ENCODE peak calls at places on chromosomes 2 and 18, in seven cellular contexts. One of them, this sample, is unnamed.

GRCh38 chr18:56112013-56112749 is 524.2 kb upstream of the TCF4 start:
- DNase-seq in GM23338: no peak
- DNase-seq in neural progenitor cell: no peak
- DNase-seq in SK-N-SH: no peak
- DNase-seq in GM23248: peak
- DNase-seq in hepatocyte: no peak
- DNase-seq in OCI-LY7: no peak
- DNase-seq in this sample: no peak

GRCh38 chr2:13000644-13001375 is 284.1 kb downstream of the TRIB2 start:
- DNase-seq in GM23338: peak
- DNase-seq in neural progenitor cell: no peak
- DNase-seq in SK-N-SH: no peak
- DNase-seq in GM23248: no peak
- DNase-seq in hepatocyte: peak
- DNase-seq in OCI-LY7: no peak
- DNase-seq in this sample: no peak

GRCh38 chr2:213995400-213996105 is 415.3 kb upstream of the VWC2L start:
- DNase-seq in GM23338: no peak
- DNase-seq in neural progenitor cell: no peak
- DNase-seq in SK-N-SH: no peak
- DNase-seq in GM23248: peak
- DNase-seq in hepatocyte: no peak
- DNase-seq in OCI-LY7: no peak
- DNase-seq in this sample: no peak

GRCh38 chr2:85723707-85724360 is 29.7 kb downstream of the GNLY start:
- DNase-seq in GM23338: no peak
- DNase-seq in neural progenitor cell: no peak
- DNase-seq in SK-N-SH: no peak
- DNase-seq in GM23248: peak
- DNase-seq in hepatocyte: no peak
- DNase-seq in OCI-LY7: no peak
- DNase-seq in this sample: no peak

GRCh38 chr2:160096414-160096813 is 34.0 kb upstream of the PLA2R1 start:
- DNase-seq in GM23338: no peak
- DNase-seq in neural progenitor cell: no peak
- DNase-seq in SK-N-SH: no peak
- DNase-seq in GM23248: peak
- DNase-seq in hepatocyte: no peak
- DNase-seq in OCI-LY7: no peak
- DNase-seq in this sample: no peak

GRCh38 chr2:160555420-160555819 is 61.8 kb upstream of the RBMS1 start:
- DNase-seq in GM23338: no peak
- DNase-seq in neural progenitor cell: no peak
- DNase-seq in SK-N-SH: no peak
- DNase-seq in GM23248: no peak
- DNase-seq in hepatocyte: no peak
- DNase-seq in OCI-LY7: no peak
- DNase-seq in this sample: no peak

GRCh38 chr18:64991102-64991501 is 759.7 kb upstream of the CDH7 start:
- DNase-seq in GM23338: no peak
- DNase-seq in neural progenitor cell: no peak
- DNase-seq in SK-N-SH: no peak
- DNase-seq in GM23248: no peak
- DNase-seq in hepatocyte: no peak
- DNase-seq in OCI-LY7: no peak
- DNase-seq in this sample: no peak

GRCh38 chr2:193793914-193794313 is 1599.2 kb upstream of the TMEFF2 start:
- DNase-seq in GM23338: no peak
- DNase-seq in neural progenitor cell: no peak
- DNase-seq in SK-N-SH: no peak
- DNase-seq in GM23248: peak
- DNase-seq in hepatocyte: no peak
- DNase-seq in OCI-LY7: no peak
- DNase-seq in this sample: no peak

GRCh38 chr2:25453199-25453903 is 111.6 kb upstream of the DNMT3A start:
- DNase-seq in GM23338: no peak
- DNase-seq in neural progenitor cell: no peak
- DNase-seq in SK-N-SH: no peak
- DNase-seq in GM23248: peak
- DNase-seq in hepatocyte: peak
- DNase-seq in OCI-LY7: no peak
- DNase-seq in this sample: peak

GRCh38 chr2:215886026-215886425 is 127.3 kb downstream of the MREG start:
- DNase-seq in GM23338: no peak
- DNase-seq in neural progenitor cell: no peak
- DNase-seq in SK-N-SH: no peak
- DNase-seq in GM23248: no peak
- DNase-seq in hepatocyte: no peak
- DNase-seq in OCI-LY7: no peak
- DNase-seq in this sample: no peak

GRCh38 chr2:236799391-236800048 is 229.9 kb downstream of the ACKR3 start:
- DNase-seq in GM23338: no peak
- DNase-seq in neural progenitor cell: no peak
- DNase-seq in SK-N-SH: no peak
- DNase-seq in GM23248: no peak
- DNase-seq in hepatocyte: no peak
- DNase-seq in OCI-LY7: no peak
- DNase-seq in this sample: no peak

GRCh38 chr18:433960-434359 is 66.5 kb downstream of the COLEC12 start:
- DNase-seq in GM23338: no peak
- DNase-seq in neural progenitor cell: no peak
- DNase-seq in SK-N-SH: no peak
- DNase-seq in GM23248: peak
- DNase-seq in hepatocyte: no peak
- DNase-seq in OCI-LY7: no peak
- DNase-seq in this sample: no peak

GRCh38 chr2:200350796-200351195 is 44.3 kb downstream of the SPATS2L start:
- DNase-seq in GM23338: no peak
- DNase-seq in neural progenitor cell: no peak
- DNase-seq in SK-N-SH: no peak
- DNase-seq in GM23248: peak
- DNase-seq in hepatocyte: no peak
- DNase-seq in OCI-LY7: no peak
- DNase-seq in this sample: no peak

GRCh38 chr18:56836173-56836572 is 185.0 kb downstream of the WDR7 start:
- DNase-seq in GM23338: peak
- DNase-seq in neural progenitor cell: no peak
- DNase-seq in SK-N-SH: no peak
- DNase-seq in GM23248: no peak
- DNase-seq in hepatocyte: no peak
- DNase-seq in OCI-LY7: no peak
- DNase-seq in this sample: no peak

GRCh38 chr2:162676515-162676914 is 162.1 kb downstream of the KCNH7 start:
- DNase-seq in GM23338: no peak
- DNase-seq in neural progenitor cell: no peak
- DNase-seq in SK-N-SH: no peak
- DNase-seq in GM23248: peak
- DNase-seq in hepatocyte: no peak
- DNase-seq in OCI-LY7: no peak
- DNase-seq in this sample: peak

GRCh38 chr18:78925193-78925540 is 54.5 kb upstream of the SALL3 start:
- DNase-seq in GM23338: no peak
- DNase-seq in neural progenitor cell: no peak
- DNase-seq in SK-N-SH: no peak
- DNase-seq in GM23248: no peak
- DNase-seq in hepatocyte: no peak
- DNase-seq in OCI-LY7: no peak
- DNase-seq in this sample: no peak

GRCh38 chr18:77106331-77106730 is 26.3 kb downstream of the MBP start:
- DNase-seq in GM23338: no peak
- DNase-seq in neural progenitor cell: no peak
- DNase-seq in SK-N-SH: no peak
- DNase-seq in GM23248: no peak
- DNase-seq in hepatocyte: no peak
- DNase-seq in OCI-LY7: no peak
- DNase-seq in this sample: no peak

GRCh38 chr18:77103991-77104521 is 28.5 kb downstream of the MBP start:
- DNase-seq in GM23338: no peak
- DNase-seq in neural progenitor cell: no peak
- DNase-seq in SK-N-SH: no peak
- DNase-seq in GM23248: peak
- DNase-seq in hepatocyte: no peak
- DNase-seq in OCI-LY7: no peak
- DNase-seq in this sample: no peak

GRCh38 chr18:77107218-77107815 is 25.3 kb downstream of the MBP start:
- DNase-seq in GM23338: no peak
- DNase-seq in neural progenitor cell: no peak
- DNase-seq in SK-N-SH: no peak
- DNase-seq in GM23248: no peak
- DNase-seq in hepatocyte: no peak
- DNase-seq in OCI-LY7: no peak
- DNase-seq in this sample: no peak

GRCh38 chr18:77105021-77105420 is 27.6 kb downstream of the MBP start:
- DNase-seq in GM23338: no peak
- DNase-seq in neural progenitor cell: no peak
- DNase-seq in SK-N-SH: no peak
- DNase-seq in GM23248: no peak
- DNase-seq in hepatocyte: no peak
- DNase-seq in OCI-LY7: no peak
- DNase-seq in this sample: no peak

DNA sequence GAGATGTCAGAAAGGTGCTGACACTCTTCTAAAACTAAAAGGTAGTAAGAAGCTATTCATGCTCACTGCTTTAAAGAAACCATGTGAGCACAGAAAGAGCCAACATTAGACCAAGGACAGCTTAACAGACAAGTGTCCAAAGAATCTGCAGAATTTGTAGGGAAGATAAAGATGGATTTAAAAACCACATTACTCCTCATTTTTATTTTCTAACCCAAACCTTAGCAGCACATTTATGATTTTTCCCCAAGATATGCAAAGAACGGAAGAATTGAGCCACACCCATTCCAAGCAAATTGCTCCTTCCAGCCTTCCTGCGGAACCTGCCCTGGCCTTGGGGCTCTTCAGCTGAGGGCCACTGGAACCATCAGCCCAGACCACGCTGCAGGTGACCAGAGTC is 26.9 kb downstream of the MBP start:
- DNase-seq in GM23338: no peak
- DNase-seq in neural progenitor cell: no peak
- DNase-seq in SK-N-SH: no peak
- DNase-seq in GM23248: no peak
- DNase-seq in hepatocyte: no peak
- DNase-seq in OCI-LY7: no peak
- DNase-seq in this sample: no peak
- TF ChIP-seq EZH2phosphoT487 in GM23338: no peak
- TF ChIP-seq EZH2phosphoT487 in neural progenitor cell: no peak
- TF ChIP-seq EZH2phosphoT487 in SK-N-SH: no peak
- TF ChIP-seq EZH2phosphoT487 in GM23248: no peak
- TF ChIP-seq EZH2phosphoT487 in hepatocyte: no peak
- TF ChIP-seq EZH2phosphoT487 in OCI-LY7: no peak
- TF ChIP-seq EZH2phosphoT487 in this sample: no peak

DNA sequence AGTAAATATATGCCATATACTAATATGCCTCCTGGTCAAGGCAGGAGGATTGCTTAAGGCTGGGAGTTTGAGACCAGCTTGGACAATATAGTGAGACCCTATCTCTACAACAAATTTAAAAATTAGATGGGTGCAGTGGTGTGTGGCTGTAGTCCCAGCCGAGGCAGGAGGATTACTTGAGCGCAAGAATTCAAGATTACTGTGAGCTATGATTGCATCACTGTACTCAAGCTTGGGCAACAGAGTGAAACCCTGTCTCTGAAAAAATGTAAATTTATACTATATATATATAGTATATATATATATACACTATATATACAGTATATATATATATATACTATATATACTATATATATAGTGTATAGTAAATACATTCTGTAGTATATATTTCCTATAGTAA is 30.0 kb upstream of the NPC1 start:
- DNase-seq in GM23338: no peak
- DNase-seq in neural progenitor cell: no peak
- DNase-seq in SK-N-SH: no peak
- DNase-seq in GM23248: no peak
- DNase-seq in hepatocyte: no peak
- DNase-seq in OCI-LY7: no peak
- DNase-seq in this sample: no peak
- TF ChIP-seq EZH2phosphoT487 in GM23338: no peak
- TF ChIP-seq EZH2phosphoT487 in neural progenitor cell: no peak
- TF ChIP-seq EZH2phosphoT487 in SK-N-SH: no peak
- TF ChIP-seq EZH2phosphoT487 in GM23248: no peak
- TF ChIP-seq EZH2phosphoT487 in hepatocyte: no peak
- TF ChIP-seq EZH2phosphoT487 in OCI-LY7: no peak
- TF ChIP-seq EZH2phosphoT487 in this sample: no peak

GRCh38 chr18:10416020-10416419 is 38.4 kb upstream of the APCDD1 start:
- DNase-seq in GM23338: no peak
- DNase-seq in neural progenitor cell: no peak
- DNase-seq in SK-N-SH: no peak
- DNase-seq in GM23248: no peak
- DNase-seq in hepatocyte: no peak
- DNase-seq in OCI-LY7: no peak
- DNase-seq in this sample: no peak

GRCh38 chr18:10419420-10420103 is 34.9 kb upstream of the APCDD1 start:
- DNase-seq in GM23338: no peak
- DNase-seq in neural progenitor cell: no peak
- DNase-seq in SK-N-SH: no peak
- DNase-seq in GM23248: peak
- DNase-seq in hepatocyte: no peak
- DNase-seq in OCI-LY7: no peak
- DNase-seq in this sample: no peak

GRCh38 chr18:10417191-10417590 is 37.2 kb upstream of the APCDD1 start:
- DNase-seq in GM23338: no peak
- DNase-seq in neural progenitor cell: no peak
- DNase-seq in SK-N-SH: no peak
- DNase-seq in GM23248: no peak
- DNase-seq in hepatocyte: no peak
- DNase-seq in OCI-LY7: no peak
- DNase-seq in this sample: no peak

GRCh38 chr18:10418836-10419235 is 35.6 kb upstream of the APCDD1 start:
- DNase-seq in GM23338: no peak
- DNase-seq in neural progenitor cell: no peak
- DNase-seq in SK-N-SH: no peak
- DNase-seq in GM23248: no peak
- DNase-seq in hepatocyte: no peak
- DNase-seq in OCI-LY7: no peak
- DNase-seq in this sample: no peak

GRCh38 chr18:10417679-10418078 is 36.8 kb upstream of the APCDD1 start:
- DNase-seq in GM23338: no peak
- DNase-seq in neural progenitor cell: no peak
- DNase-seq in SK-N-SH: no peak
- DNase-seq in GM23248: no peak
- DNase-seq in hepatocyte: no peak
- DNase-seq in OCI-LY7: no peak
- DNase-seq in this sample: no peak
- TF ChIP-seq EZH2phosphoT487 in GM23338: no peak
- TF ChIP-seq EZH2phosphoT487 in neural progenitor cell: no peak
- TF ChIP-seq EZH2phosphoT487 in SK-N-SH: no peak
- TF ChIP-seq EZH2phosphoT487 in GM23248: no peak
- TF ChIP-seq EZH2phosphoT487 in hepatocyte: no peak
- TF ChIP-seq EZH2phosphoT487 in OCI-LY7: no peak
- TF ChIP-seq EZH2phosphoT487 in this sample: no peak

GRCh38 chr2:190979906-190980629 is 33.9 kb downstream of the STAT1 start:
- DNase-seq in GM23338: no peak
- DNase-seq in neural progenitor cell: no peak
- DNase-seq in SK-N-SH: peak
- DNase-seq in GM23248: no peak
- DNase-seq in hepatocyte: peak
- DNase-seq in OCI-LY7: no peak
- DNase-seq in this sample: no peak
- TF ChIP-seq EZH2phosphoT487 in GM23338: no peak
- TF ChIP-seq EZH2phosphoT487 in neural progenitor cell: no peak
- TF ChIP-seq EZH2phosphoT487 in SK-N-SH: no peak
- TF ChIP-seq EZH2phosphoT487 in GM23248: no peak
- TF ChIP-seq EZH2phosphoT487 in hepatocyte: no peak
- TF ChIP-seq EZH2phosphoT487 in OCI-LY7: no peak
- TF ChIP-seq EZH2phosphoT487 in this sample: no peak

GRCh38 chr2:240836781-240837467 is 16.9 kb upstream of the KIF1A start:
- DNase-seq in GM23338: no peak
- DNase-seq in neural progenitor cell: no peak
- DNase-seq in SK-N-SH: no peak
- DNase-seq in GM23248: peak
- DNase-seq in hepatocyte: peak
- DNase-seq in OCI-LY7: no peak
- DNase-seq in this sample: no peak
- TF ChIP-seq EZH2phosphoT487 in GM23338: no peak
- TF ChIP-seq EZH2phosphoT487 in neural progenitor cell: no peak
- TF ChIP-seq EZH2phosphoT487 in SK-N-SH: no peak
- TF ChIP-seq EZH2phosphoT487 in GM23248: no peak
- TF ChIP-seq EZH2phosphoT487 in hepatocyte: no peak
- TF ChIP-seq EZH2phosphoT487 in OCI-LY7: no peak
- TF ChIP-seq EZH2phosphoT487 in this sample: no peak